ENCODE peak calls at places on chromosomes 13 and 19, in four cellular contexts. C is H1, P is HCT116, H is GM12878. D is an unnamed sample.

GRCh38 chr13:90746230-90746629 is 601.3 kb upstream of the MIR17HG start:
- DNase-seq in P (no peak), C (no peak), H (no peak), D (no peak)

GRCh38 chr13:45180303-45180702 is 20.5 kb downstream of the KCTD4 start:
- DNase-seq in H (no peak), P (no peak), C (no peak), D (no peak)

GRCh38 chr13:30108913-30109237 is 198.5 kb downstream of the KATNAL1 start:
- DNase-seq in H (no peak), C (no peak), P (no peak), D (no peak)

GRCh38 chr19:2266183-2266993 is 10.2 kb upstream of the JSRP1 start:
- DNase-seq in P (no peak), C (no peak), H (peak; percentile 54), D (peak; percentile 69)

GRCh38 chr13:20401586-20401957 is 124.1 kb downstream of the CRYL1 start:
- DNase-seq in H (no peak), C (no peak), P (no peak), D (no peak)

GRCh38 chr13:21805733-21806132 is 134.9 kb downstream of the FGF9 start:
- DNase-seq in H (no peak), P (no peak), C (no peak), D (no peak)

GRCh38 chr19:3055741-3056453 is 6.4 kb downstream of the TLE5 start:
- DNase-seq in C (no peak), P (peak; percentile 26), H (no peak), D (no peak)

GRCh38 chr19:33408538-33408937 is 35.0 kb downstream of the CEBPG start:
- DNase-seq in H (no peak), P (no peak), C (no peak), D (no peak)

GRCh38 chr13:33296793-33297425 is 11.4 kb upstream of the STARD13 start:
- DNase-seq in C (no peak), H (no peak), P (no peak), D (no peak)

GRCh38 chr19:31499281-31499680 is 150.0 kb upstream of the TSHZ3 start:
- DNase-seq in P (no peak), C (no peak), H (no peak), D (no peak)

GRCh38 chr19:31500540-31500830 is 151.2 kb upstream of the TSHZ3 start:
- DNase-seq in H (no peak), C (no peak), P (no peak), D (no peak)

GRCh38 chr19:31498781-31499180 is 149.5 kb upstream of the TSHZ3 start:
- DNase-seq in H (no peak), C (no peak), P (no peak), D (no peak)

GRCh38 chr19:31500921-31501320 is 151.7 kb upstream of the TSHZ3 start:
- DNase-seq in H (no peak), P (no peak), C (no peak), D (no peak)

DNA sequence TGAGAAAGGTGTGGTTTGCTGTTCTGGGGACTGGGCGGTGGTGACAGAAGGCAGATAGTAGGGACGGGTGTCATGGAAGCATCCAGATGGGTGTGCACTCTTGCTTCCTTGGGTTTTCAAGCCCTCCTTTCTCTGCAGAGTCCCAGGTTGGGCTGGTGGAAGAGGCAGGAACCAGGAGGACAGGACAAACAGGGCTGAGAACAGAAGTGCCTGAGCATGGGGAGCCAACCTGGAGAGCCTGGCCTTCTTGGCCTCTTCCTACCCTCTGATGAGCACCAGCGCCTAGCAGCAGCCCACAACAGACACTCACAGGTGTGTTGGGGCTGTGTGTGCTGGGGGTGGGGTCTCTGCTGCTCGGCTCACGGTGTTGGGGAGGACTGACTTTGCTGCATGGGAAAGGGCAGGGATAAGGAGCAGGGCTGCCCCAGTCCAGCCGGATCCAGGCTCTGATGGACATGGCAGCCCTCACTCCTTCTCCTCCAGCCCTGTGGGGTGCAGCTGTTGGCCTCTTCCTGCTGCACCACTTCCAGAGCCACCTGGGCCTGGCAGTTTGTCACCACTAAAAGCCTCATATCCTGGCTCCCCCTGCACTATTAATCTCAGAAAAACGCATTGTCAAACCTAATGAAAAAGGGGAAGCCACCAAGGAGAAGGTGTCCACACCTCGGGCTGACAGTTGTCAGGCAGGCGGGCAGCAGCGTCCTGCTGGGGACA is 150.7 kb upstream of the TSHZ3 start:
- DNase-seq in H (no peak), P (no peak), C (no peak), D (no peak)
- TF ChIP-seq EGR1 in H (no peak), P (no peak), C (no peak), D (no peak)

GRCh38 chr19:18496167-18496979 is 25.5 kb downstream of the ELL start:
- DNase-seq in P (no peak), C (no peak), H (no peak), D (peak; percentile 73)
- TF ChIP-seq EGR1 in P (no peak), C (no peak), H (no peak), D (peak; percentile 58)

DNA sequence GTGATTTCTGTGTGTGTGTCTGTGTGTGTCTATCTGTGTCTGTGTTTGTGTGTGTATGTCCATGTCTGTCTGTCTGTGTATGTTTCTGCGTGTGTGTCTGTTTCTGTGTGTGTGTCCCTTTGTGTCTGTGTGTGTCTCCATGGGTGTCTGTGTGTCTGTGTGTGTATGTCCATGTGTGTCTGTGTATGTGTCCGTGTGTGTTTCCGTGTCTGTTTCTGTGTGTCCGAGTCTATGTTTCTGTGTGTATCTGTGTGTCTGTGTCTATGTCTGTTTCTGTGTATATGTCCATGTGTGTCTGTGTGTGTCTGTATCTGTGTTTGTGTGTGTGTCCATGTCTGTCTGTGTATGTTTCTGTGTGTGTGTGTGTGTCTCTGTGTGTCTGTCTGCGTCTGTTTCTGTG is 276.3 kb upstream of the SOX1 start:
- DNase-seq in C (no peak), H (no peak), P (no peak), D (no peak)
- TF ChIP-seq EGR1 in C (no peak), H (no peak), P (no peak), D (no peak)

DNA sequence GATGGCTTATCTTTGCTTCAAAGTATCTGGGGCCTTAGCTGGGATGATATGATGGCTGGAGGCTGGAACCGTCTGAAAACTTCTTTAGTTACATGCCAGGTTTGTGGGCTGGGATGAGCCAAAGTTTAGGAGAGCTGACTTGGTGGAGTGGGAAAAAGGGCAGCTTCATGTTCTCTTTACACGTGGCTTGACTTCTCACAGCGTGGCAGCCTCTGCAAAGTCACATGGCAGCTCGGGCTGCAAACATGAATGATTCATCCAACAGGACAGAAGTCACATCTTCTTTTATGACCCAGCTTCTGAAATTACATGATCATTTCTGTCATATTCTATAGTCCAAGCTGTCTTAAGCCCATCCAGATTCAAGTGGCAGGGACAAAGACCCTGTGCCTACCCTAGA is 176.0 kb downstream of the OLFM4 start:
- DNase-seq in H (no peak), C (no peak), P (no peak), D (no peak)
- TF ChIP-seq EGR1 in H (no peak), C (no peak), P (no peak), D (no peak)

DNA sequence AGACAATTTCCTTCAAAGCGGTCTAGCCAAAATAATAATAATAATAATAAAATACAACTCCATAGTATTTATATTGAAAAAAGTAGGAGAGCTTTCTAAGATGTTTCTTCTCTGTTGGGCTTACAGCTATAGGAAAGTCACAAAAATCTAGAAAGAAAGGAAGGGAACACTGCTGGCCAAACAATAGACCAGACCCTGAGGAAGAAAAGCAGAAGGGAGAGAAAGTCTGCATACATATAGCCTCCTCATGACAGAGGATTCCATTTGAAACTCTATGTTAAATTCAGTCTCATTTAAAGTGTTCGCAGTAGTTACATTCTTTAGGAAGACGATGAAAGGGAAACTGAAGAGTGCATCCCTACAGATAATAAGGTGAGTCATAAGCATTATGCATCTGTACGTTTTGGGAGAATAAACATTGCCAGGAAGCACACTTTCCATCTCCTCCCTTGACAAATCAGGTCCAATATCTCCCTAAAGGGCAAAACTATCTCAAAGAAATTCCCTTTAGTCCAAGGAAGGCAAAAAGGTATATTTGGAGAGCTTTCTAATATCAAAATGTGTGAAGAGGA is 86.5 kb downstream of the PCDH9 start:
- DNase-seq in P (no peak), C (no peak), H (no peak), D (no peak)
- TF ChIP-seq EGR1 in P (no peak), C (no peak), H (no peak), D (no peak)

GRCh38 chr13:94481966-94482365 is 2.5 kb upstream of the DCT start:
- DNase-seq in P (no peak), H (no peak), C (no peak), D (no peak)
- TF ChIP-seq EGR1 in P (no peak), H (no peak), C (no peak), D (no peak)

GRCh38 chr13:93824286-93824685 is 597.7 kb downstream of the GPC6 start:
- DNase-seq in P (no peak), C (no peak), H (no peak), D (no peak)
- TF ChIP-seq EGR1 in P (no peak), C (no peak), H (no peak), D (no peak)

D was measured in K562.